ENCODE peak calls at places on chromosomes 16 and 17, in four cellular contexts. I is thoracic aorta; N is CD8-positive, alpha-beta T cell; Q is right cardiac atrium. J is an unnamed sample.

GRCh38 chr16:21233521-21234150 is at the start of gene ANKS4B:
- DNase-seq in I (no peak), N (no peak), Q (no peak), J (no peak)

GRCh38 chr17:57925361-57925990 is 29.7 kb downstream of the CUEDC1 start:
- DNase-seq in I (no peak), N (no peak), Q (no peak), J (no peak)

GRCh38 chr17:81838753-81839255 is 4.0 kb upstream of the PPP1R27 start:
- DNase-seq in I (no peak), N (no peak), Q (no peak), J (no peak)

GRCh38 chr17:19539040-19539399 is 5.4 kb downstream of the SLC47A1 start:
- DNase-seq in I (no peak), N (no peak), Q (no peak), J (no peak)

GRCh38 chr17:81200695-81201580 is 21.8 kb downstream of the CEP131 start:
- DNase-seq in I (no peak), N (no peak), Q (peak), J (peak)

GRCh38 chr17:47879028-47879585 is 16.9 kb upstream of the SP2 start:
- DNase-seq in I (no peak), N (no peak), Q (no peak), J (no peak)

GRCh38 chr16:48125888-48126287 is 29.9 kb downstream of the ABCC12 start:
- DNase-seq in I (no peak), N (no peak), Q (no peak), J (no peak)

GRCh38 chr17:30256756-30257506 is 21.4 kb upstream of the SLC6A4 start:
- DNase-seq in I (no peak), N (no peak), Q (no peak), J (no peak)

GRCh38 chr17:12918132-12918531 is 99.7 kb downstream of the ELAC2 start:
- DNase-seq in I (no peak), N (no peak), Q (no peak), J (no peak)

GRCh38 chr16:52212841-52213240 is 334.1 kb downstream of the TOX3 start:
- DNase-seq in I (no peak), N (no peak), Q (no peak), J (no peak)

GRCh38 chr16:56814537-56815432 is 50.2 kb upstream of the SLC12A3 start:
- DNase-seq in I (no peak), N (no peak), Q (no peak), J (no peak)

GRCh38 chr17:57326764-57327163 is 70.4 kb downstream of the MSI2 start:
- DNase-seq in I (no peak), N (no peak), Q (no peak), J (no peak)

GRCh38 chr17:27157898-27158297 is 136.0 kb upstream of the WSB1 start:
- DNase-seq in I (no peak), N (no peak), Q (no peak), J (no peak)

GRCh38 chr17:12631076-12631475 is 34.6 kb upstream of the MYOCD start:
- DNase-seq in I (peak), N (no peak), Q (no peak), J (no peak)

GRCh38 chr17:51135956-51136355 is 15.3 kb upstream of the SPAG9 start:
- DNase-seq in I (no peak), N (no peak), Q (no peak), J (no peak)

GRCh38 chr17:18185832-18186231 is 2.2 kb downstream of the ALKBH5 start:
- DNase-seq in I (no peak), N (no peak), Q (no peak), J (no peak)

GRCh38 chr17:6775871-6776405 is at the start of gene FBXO39:
- DNase-seq in I (no peak), N (no peak), Q (peak), J (no peak)

GRCh38 chr16:67593288-67593687 is 31.0 kb downstream of the CTCF start:
- DNase-seq in I (no peak), N (no peak), Q (no peak), J (no peak)

GRCh38 chr16:87369796-87370719 is 13.5 kb downstream of the FBXO31 start:
- DNase-seq in I (no peak), N (no peak), Q (peak), J (no peak)

GRCh38 chr16:87374313-87374712 is 9.3 kb downstream of the FBXO31 start:
- DNase-seq in I (no peak), N (no peak), Q (no peak), J (no peak)

GRCh38 chr16:87369117-87369775 is 14.3 kb downstream of the FBXO31 start:
- DNase-seq in I (no peak), N (no peak), Q (no peak), J (no peak)

GRCh38 chr16:87372305-87372704 is 11.3 kb downstream of the FBXO31 start:
- DNase-seq in I (no peak), N (no peak), Q (no peak), J (no peak)

DNA sequence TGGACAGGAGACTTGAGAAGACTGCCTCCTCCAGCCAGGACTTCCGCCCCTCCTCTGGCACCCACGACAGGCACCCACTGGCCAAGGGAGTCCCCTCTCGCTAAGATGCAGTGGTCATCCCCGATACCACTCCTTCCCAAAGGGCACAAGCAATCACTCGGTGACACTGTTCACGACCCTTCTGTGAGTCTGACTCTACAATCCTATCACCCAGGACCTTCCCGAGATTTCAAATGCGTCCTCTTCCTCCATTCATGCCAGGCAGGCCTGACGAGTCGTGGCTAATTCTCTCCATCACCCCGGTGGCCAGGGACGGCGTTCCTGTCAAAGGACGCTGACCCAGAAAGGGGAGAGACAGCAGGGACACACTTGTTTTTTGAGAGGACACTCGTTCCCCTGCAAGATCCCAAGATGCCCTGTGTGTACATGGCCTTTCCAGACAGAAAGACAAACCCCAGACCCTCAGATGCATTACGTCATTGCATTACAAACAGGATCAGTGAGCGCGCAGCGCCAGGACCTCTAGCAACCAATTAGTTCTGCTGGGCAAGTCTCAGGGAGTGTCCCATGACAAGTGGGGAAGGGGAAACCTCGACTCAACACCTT is 12.2 kb downstream of the FBXO31 start:
- DNase-seq in I (no peak), N (no peak), Q (no peak), J (no peak)
- H3K4me3 ChIP-seq in I (no peak), N (no peak), Q (no peak), J (no peak)

GRCh38 chr17:31841850-31842415 is 17.1 kb downstream of the COPRS start:
- DNase-seq in I (no peak), N (no peak), Q (no peak), J (no peak)
- H3K4me3 ChIP-seq in I (peak), N (no peak), Q (no peak), J (peak)

GRCh38 chr17:869067-869466 is 86.9 kb downstream of the MRM3 start:
- DNase-seq in I (peak), N (no peak), Q (peak), J (peak)
- H3K4me3 ChIP-seq in I (peak), N (no peak), Q (no peak), J (peak)

GRCh38 chr16:9061358-9061813 is 30.1 kb upstream of the HAPSTR1 start:
- DNase-seq in I (no peak), N (no peak), Q (peak), J (peak)
- H3K4me3 ChIP-seq in I (no peak), N (no peak), Q (no peak), J (no peak)

DNA sequence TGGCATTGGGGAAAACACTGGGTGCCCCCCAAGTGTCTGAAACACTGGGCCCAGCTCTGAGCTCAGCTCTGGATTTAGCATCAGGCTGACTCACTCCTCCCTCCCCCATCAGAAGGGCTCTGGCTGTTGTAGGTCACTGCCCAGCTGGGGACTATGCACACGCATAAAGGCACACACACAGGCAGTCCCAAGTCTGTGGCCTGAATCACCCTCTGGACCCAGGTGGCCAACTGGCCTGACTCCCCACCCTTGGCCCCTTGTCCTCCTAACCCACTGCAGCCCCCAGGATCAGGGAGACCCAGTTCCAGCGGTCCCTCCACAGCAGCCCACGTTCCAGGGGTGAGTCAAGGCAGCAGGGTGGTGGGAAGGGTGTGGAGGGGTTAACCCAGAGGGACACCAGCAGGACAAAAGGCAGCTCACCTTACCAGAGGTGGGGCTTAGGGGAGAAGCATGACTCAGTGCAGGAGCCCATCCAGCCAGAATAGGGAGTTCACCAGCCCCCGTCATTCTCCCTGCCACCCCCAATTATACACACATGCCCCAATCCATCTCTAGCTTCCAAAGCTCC is 47.0 kb downstream of the MYO18A start:
- DNase-seq in I (peak), N (no peak), Q (peak), J (peak)
- H3K4me3 ChIP-seq in I (no peak), N (no peak), Q (no peak), J (no peak)

GRCh38 chr17:41402161-41402560 is 4.8 kb upstream of the KRT31 start:
- DNase-seq in I (no peak), N (no peak), Q (no peak), J (no peak)

GRCh38 chr17:41406205-41406604 is 8.8 kb upstream of the KRT31 start:
- DNase-seq in I (no peak), N (no peak), Q (no peak), J (no peak)

GRCh38 chr17:41407226-41407625 is 9.8 kb upstream of the KRT31 start:
- DNase-seq in I (no peak), N (no peak), Q (no peak), J (no peak)

GRCh38 chr17:41404024-41404651 is 6.7 kb upstream of the KRT31 start:
- DNase-seq in I (no peak), N (no peak), Q (no peak), J (no peak)

DNA sequence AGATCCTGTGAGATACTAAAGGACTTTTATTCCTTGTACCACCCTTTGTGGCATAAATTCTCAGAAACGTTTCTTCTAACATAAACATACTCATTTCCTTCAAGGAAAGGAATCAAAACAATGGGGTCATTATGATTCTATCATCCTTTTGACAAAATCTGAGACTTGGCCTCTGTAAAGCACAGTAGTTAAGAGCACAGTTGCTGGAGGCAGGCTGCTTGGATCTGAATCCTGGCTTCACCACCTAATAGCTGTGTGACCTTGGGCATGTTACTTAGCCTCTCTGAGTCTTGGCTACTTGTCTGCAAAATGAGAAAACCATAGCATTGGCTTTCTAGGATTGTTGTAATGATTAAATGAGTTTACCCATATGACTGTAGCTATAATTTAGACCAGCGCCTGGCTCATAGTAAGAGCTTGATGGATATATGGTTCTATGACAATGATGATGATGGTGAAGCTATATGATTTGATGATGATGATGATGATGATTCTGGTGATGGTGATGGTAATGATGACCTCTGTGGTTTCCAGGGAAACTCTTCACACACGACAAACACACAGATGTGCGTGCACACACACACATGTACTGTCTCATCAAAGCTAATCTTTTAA is 6.1 kb upstream of the KRT31 start:
- DNase-seq in I (no peak), N (no peak), Q (no peak), J (no peak)
- H3K4me3 ChIP-seq in I (no peak), N (no peak), Q (no peak), J (no peak)

GRCh38 chr16:88961031-88961430 is 16.0 kb downstream of the CBFA2T3 start:
- DNase-seq in I (no peak), N (no peak), Q (peak), J (no peak)
- H3K4me3 ChIP-seq in I (no peak), N (no peak), Q (no peak), J (no peak)

J was measured in tibial artery.